ENCODE peak calls at places on chromosomes 6 and 20, in ten cellular contexts. One of them, this sample, is unnamed.

GRCh38 chr20:62792182-62792939 is 3.9 kb upstream of the MRGBP start:
- DNase-seq in fibroblast of lung: peak; percentile 74
- DNase-seq in Karpas-422: peak; percentile 42
- DNase-seq in effector memory CD4-positive, alpha-beta T cell: no peak
- DNase-seq in GM23338: no peak
- DNase-seq in CD4-positive, CD25-positive, alpha-beta regulatory T cell: no peak
- DNase-seq in right cardiac atrium: no peak
- DNase-seq in neural progenitor cell: no peak
- DNase-seq in tibial artery: no peak
- DNase-seq in IMR-90: peak; percentile 77
- DNase-seq in this sample: peak; percentile 73

GRCh38 chr6:63440057-63440456 is 120.3 kb upstream of the LGSN start:
- DNase-seq in CD4-positive, CD25-positive, alpha-beta regulatory T cell: no peak
- DNase-seq in Karpas-422: no peak
- DNase-seq in fibroblast of lung: no peak
- DNase-seq in GM23338: no peak
- DNase-seq in right cardiac atrium: no peak
- DNase-seq in tibial artery: no peak
- DNase-seq in effector memory CD4-positive, alpha-beta T cell: no peak
- DNase-seq in IMR-90: no peak
- DNase-seq in neural progenitor cell: no peak
- DNase-seq in this sample: no peak

GRCh38 chr6:152474341-152474740 is 162.8 kb downstream of the SYNE1 start:
- DNase-seq in right cardiac atrium: no peak
- DNase-seq in fibroblast of lung: peak; percentile 25
- DNase-seq in GM23338: no peak
- DNase-seq in Karpas-422: no peak
- DNase-seq in IMR-90: no peak
- DNase-seq in tibial artery: no peak
- DNase-seq in effector memory CD4-positive, alpha-beta T cell: no peak
- DNase-seq in CD4-positive, CD25-positive, alpha-beta regulatory T cell: no peak
- DNase-seq in neural progenitor cell: no peak
- DNase-seq in this sample: peak; percentile 12

GRCh38 chr20:54219751-54220426 is 12.0 kb downstream of the PFDN4 start:
- DNase-seq in Karpas-422: peak; percentile 59
- DNase-seq in effector memory CD4-positive, alpha-beta T cell: no peak
- DNase-seq in right cardiac atrium: no peak
- DNase-seq in fibroblast of lung: peak; percentile 39
- DNase-seq in neural progenitor cell: peak; percentile 59
- DNase-seq in GM23338: peak; percentile 42
- DNase-seq in CD4-positive, CD25-positive, alpha-beta regulatory T cell: peak; percentile 12
- DNase-seq in IMR-90: peak; percentile 63
- DNase-seq in tibial artery: no peak
- DNase-seq in this sample: no peak

GRCh38 chr6:43979525-43979924 is 147.7 kb downstream of the MRPL14 start:
- DNase-seq in right cardiac atrium: no peak
- DNase-seq in Karpas-422: no peak
- DNase-seq in GM23338: no peak
- DNase-seq in IMR-90: no peak
- DNase-seq in effector memory CD4-positive, alpha-beta T cell: no peak
- DNase-seq in tibial artery: no peak
- DNase-seq in fibroblast of lung: no peak
- DNase-seq in CD4-positive, CD25-positive, alpha-beta regulatory T cell: no peak
- DNase-seq in neural progenitor cell: no peak
- DNase-seq in this sample: no peak

GRCh38 chr6:122845916-122846632 is 57.0 kb downstream of the SMPDL3A start:
- DNase-seq in right cardiac atrium: no peak
- DNase-seq in effector memory CD4-positive, alpha-beta T cell: no peak
- DNase-seq in CD4-positive, CD25-positive, alpha-beta regulatory T cell: no peak
- DNase-seq in IMR-90: peak; percentile 48
- DNase-seq in neural progenitor cell: no peak
- DNase-seq in fibroblast of lung: peak; percentile 33
- DNase-seq in GM23338: no peak
- DNase-seq in tibial artery: no peak
- DNase-seq in Karpas-422: no peak
- DNase-seq in this sample: peak; percentile 5

GRCh38 chr6:48951917-48952316 is 511.1 kb downstream of the MMUT start:
- DNase-seq in effector memory CD4-positive, alpha-beta T cell: no peak
- DNase-seq in Karpas-422: no peak
- DNase-seq in GM23338: no peak
- DNase-seq in fibroblast of lung: no peak
- DNase-seq in neural progenitor cell: no peak
- DNase-seq in right cardiac atrium: no peak
- DNase-seq in CD4-positive, CD25-positive, alpha-beta regulatory T cell: no peak
- DNase-seq in IMR-90: no peak
- DNase-seq in tibial artery: no peak
- DNase-seq in this sample: no peak

GRCh38 chr20:370977-371754 is 9.4 kb upstream of the TRIB3 start:
- DNase-seq in tibial artery: no peak
- DNase-seq in GM23338: no peak
- DNase-seq in neural progenitor cell: no peak
- DNase-seq in Karpas-422: no peak
- DNase-seq in CD4-positive, CD25-positive, alpha-beta regulatory T cell: no peak
- DNase-seq in IMR-90: no peak
- DNase-seq in right cardiac atrium: peak; percentile 9
- DNase-seq in fibroblast of lung: no peak
- DNase-seq in effector memory CD4-positive, alpha-beta T cell: no peak
- DNase-seq in this sample: no peak

GRCh38 chr20:43681991-43682410 is 15.1 kb downstream of the MYBL2 start:
- DNase-seq in Karpas-422: peak; percentile 85
- DNase-seq in IMR-90: no peak
- DNase-seq in neural progenitor cell: no peak
- DNase-seq in effector memory CD4-positive, alpha-beta T cell: no peak
- DNase-seq in right cardiac atrium: no peak
- DNase-seq in CD4-positive, CD25-positive, alpha-beta regulatory T cell: peak; percentile 47
- DNase-seq in fibroblast of lung: no peak
- DNase-seq in GM23338: no peak
- DNase-seq in tibial artery: no peak
- DNase-seq in this sample: no peak

GRCh38 chr20:5003626-5004025 is 2.3 kb upstream of the SLC23A2 start:
- DNase-seq in fibroblast of lung: no peak
- DNase-seq in right cardiac atrium: no peak
- DNase-seq in Karpas-422: no peak
- DNase-seq in neural progenitor cell: no peak
- DNase-seq in effector memory CD4-positive, alpha-beta T cell: no peak
- DNase-seq in GM23338: no peak
- DNase-seq in IMR-90: no peak
- DNase-seq in CD4-positive, CD25-positive, alpha-beta regulatory T cell: no peak
- DNase-seq in tibial artery: no peak
- DNase-seq in this sample: no peak

GRCh38 chr6:105949939-105950582 is 136.1 kb upstream of the PRDM1 start:
- DNase-seq in IMR-90: no peak
- DNase-seq in effector memory CD4-positive, alpha-beta T cell: no peak
- DNase-seq in neural progenitor cell: peak; percentile 6
- DNase-seq in CD4-positive, CD25-positive, alpha-beta regulatory T cell: no peak
- DNase-seq in tibial artery: no peak
- DNase-seq in Karpas-422: no peak
- DNase-seq in fibroblast of lung: no peak
- DNase-seq in right cardiac atrium: no peak
- DNase-seq in GM23338: peak; percentile 72
- DNase-seq in this sample: no peak

GRCh38 chr6:105952326-105952725 is 133.8 kb upstream of the PRDM1 start:
- DNase-seq in effector memory CD4-positive, alpha-beta T cell: no peak
- DNase-seq in GM23338: peak; percentile 23
- DNase-seq in CD4-positive, CD25-positive, alpha-beta regulatory T cell: no peak
- DNase-seq in tibial artery: no peak
- DNase-seq in fibroblast of lung: no peak
- DNase-seq in IMR-90: no peak
- DNase-seq in Karpas-422: no peak
- DNase-seq in right cardiac atrium: no peak
- DNase-seq in neural progenitor cell: no peak
- DNase-seq in this sample: no peak

GRCh38 chr6:105952762-105953700 is 133.1 kb upstream of the PRDM1 start:
- DNase-seq in Karpas-422: no peak
- DNase-seq in right cardiac atrium: no peak
- DNase-seq in neural progenitor cell: no peak
- DNase-seq in tibial artery: no peak
- DNase-seq in GM23338: peak; percentile 50
- DNase-seq in CD4-positive, CD25-positive, alpha-beta regulatory T cell: no peak
- DNase-seq in fibroblast of lung: no peak
- DNase-seq in IMR-90: no peak
- DNase-seq in effector memory CD4-positive, alpha-beta T cell: no peak
- DNase-seq in this sample: no peak

GRCh38 chr6:105951322-105951721 is 134.8 kb upstream of the PRDM1 start:
- DNase-seq in GM23338: no peak
- DNase-seq in effector memory CD4-positive, alpha-beta T cell: no peak
- DNase-seq in CD4-positive, CD25-positive, alpha-beta regulatory T cell: no peak
- DNase-seq in right cardiac atrium: no peak
- DNase-seq in fibroblast of lung: no peak
- DNase-seq in neural progenitor cell: no peak
- DNase-seq in IMR-90: no peak
- DNase-seq in Karpas-422: no peak
- DNase-seq in tibial artery: no peak
- DNase-seq in this sample: no peak

DNA sequence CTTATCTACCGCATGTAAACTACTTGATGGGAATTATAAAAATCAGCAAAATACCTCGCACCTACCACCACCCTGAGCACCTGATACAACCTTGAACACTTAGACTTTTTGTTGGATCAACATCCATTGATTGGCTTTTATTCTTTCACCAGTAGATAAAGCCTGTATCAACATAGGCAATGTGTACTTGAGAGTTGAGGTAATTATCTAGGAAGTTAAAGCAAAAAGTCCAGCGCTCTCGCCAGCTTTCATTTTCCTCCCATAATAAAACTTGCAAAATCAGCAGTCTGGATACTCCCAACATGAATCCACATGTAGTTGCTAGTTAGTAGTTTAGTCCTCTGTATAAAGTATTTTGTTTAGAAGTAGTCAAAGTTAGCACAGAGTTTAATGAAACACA is 132.0 kb upstream of the PRDM1 start:
- DNase-seq in effector memory CD4-positive, alpha-beta T cell: no peak
- DNase-seq in CD4-positive, CD25-positive, alpha-beta regulatory T cell: no peak
- DNase-seq in Karpas-422: no peak
- DNase-seq in IMR-90: no peak
- DNase-seq in neural progenitor cell: no peak
- DNase-seq in right cardiac atrium: no peak
- DNase-seq in fibroblast of lung: no peak
- DNase-seq in GM23338: no peak
- DNase-seq in tibial artery: no peak
- DNase-seq in this sample: no peak
- H3K27ac ChIP-seq in effector memory CD4-positive, alpha-beta T cell: no peak overlapping the region
- H3K27ac ChIP-seq in CD4-positive, CD25-positive, alpha-beta regulatory T cell: no peak overlapping the region
- H3K27ac ChIP-seq in Karpas-422: no peak overlapping the region
- H3K27ac ChIP-seq in IMR-90: no peak overlapping the region
- H3K27ac ChIP-seq in neural progenitor cell: no peak overlapping the region
- H3K27ac ChIP-seq in right cardiac atrium: no peak overlapping the region
- H3K27ac ChIP-seq in fibroblast of lung: no peak overlapping the region
- H3K27ac ChIP-seq in GM23338: no peak overlapping the region
- H3K27ac ChIP-seq in tibial artery: no peak overlapping the region
- H3K27ac ChIP-seq in this sample: no peak overlapping the region

GRCh38 chr6:137415834-137416190 is 78.4 kb downstream of the OLIG3 start:
- DNase-seq in neural progenitor cell: no peak
- DNase-seq in tibial artery: no peak
- DNase-seq in effector memory CD4-positive, alpha-beta T cell: no peak
- DNase-seq in right cardiac atrium: no peak
- DNase-seq in GM23338: no peak
- DNase-seq in Karpas-422: no peak
- DNase-seq in IMR-90: no peak
- DNase-seq in fibroblast of lung: no peak
- DNase-seq in CD4-positive, CD25-positive, alpha-beta regulatory T cell: no peak
- DNase-seq in this sample: no peak
- H3K4me3 ChIP-seq in neural progenitor cell: no peak overlapping the region
- H3K4me3 ChIP-seq in tibial artery: peak overlapping the region; percentile 45
- H3K4me3 ChIP-seq in effector memory CD4-positive, alpha-beta T cell: peak overlapping the region; percentile 52
- H3K4me3 ChIP-seq in right cardiac atrium: no peak overlapping the region
- H3K4me3 ChIP-seq in GM23338: peak overlapping the region; percentile 50
- H3K4me3 ChIP-seq in Karpas-422: peak overlapping the region; percentile 68
- H3K4me3 ChIP-seq in IMR-90: no peak overlapping the region
- H3K4me3 ChIP-seq in fibroblast of lung: no peak overlapping the region
- H3K4me3 ChIP-seq in CD4-positive, CD25-positive, alpha-beta regulatory T cell: peak overlapping the region; percentile 89
- H3K4me3 ChIP-seq in this sample: no peak overlapping the region

GRCh38 chr6:150599199-150600002 is at the start of gene PLEKHG1:
- DNase-seq in tibial artery: peak; percentile 67
- DNase-seq in CD4-positive, CD25-positive, alpha-beta regulatory T cell: peak; percentile 72
- DNase-seq in GM23338: peak; percentile 86
- DNase-seq in effector memory CD4-positive, alpha-beta T cell: peak; percentile 14
- DNase-seq in fibroblast of lung: peak; percentile 64
- DNase-seq in right cardiac atrium: peak; percentile 92
- DNase-seq in Karpas-422: peak; percentile 96
- DNase-seq in neural progenitor cell: peak; percentile 87
- DNase-seq in IMR-90: no peak
- DNase-seq in this sample: peak; percentile 9
- H3K27ac ChIP-seq in tibial artery: peak within 1 kb of the TSS; percentile 2
- H3K27ac ChIP-seq in CD4-positive, CD25-positive, alpha-beta regulatory T cell: peak within 1 kb of the TSS; percentile 61
- H3K27ac ChIP-seq in GM23338: no peak within 1 kb of the TSS
- H3K27ac ChIP-seq in effector memory CD4-positive, alpha-beta T cell: peak within 1 kb of the TSS; percentile 53
- H3K27ac ChIP-seq in fibroblast of lung: no peak within 1 kb of the TSS
- H3K27ac ChIP-seq in right cardiac atrium: peak within 1 kb of the TSS; percentile 32
- H3K27ac ChIP-seq in Karpas-422: peak within 1 kb of the TSS; percentile 90
- H3K27ac ChIP-seq in neural progenitor cell: no peak within 1 kb of the TSS
- H3K27ac ChIP-seq in IMR-90: no peak within 1 kb of the TSS
- H3K27ac ChIP-seq in this sample: no peak within 1 kb of the TSS

DNA sequence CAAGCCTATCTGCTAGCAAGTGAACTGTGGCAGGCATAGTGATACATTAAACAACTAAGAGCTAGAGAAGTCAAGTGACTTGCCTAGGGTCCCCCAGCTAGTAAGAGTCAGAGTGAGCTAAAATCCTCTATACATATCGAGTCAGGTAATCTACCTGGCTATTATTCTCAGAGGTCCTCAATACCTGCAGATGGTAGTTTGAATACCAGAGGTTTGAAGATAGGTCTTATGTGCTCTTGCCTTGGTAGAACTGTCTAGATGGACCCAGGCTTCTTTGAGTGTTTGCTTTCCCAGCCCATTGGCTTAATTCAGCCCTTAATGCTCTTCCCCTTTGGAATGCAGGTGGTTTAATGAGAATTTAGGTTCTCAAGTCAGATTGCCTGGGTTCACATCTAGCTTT is 1.1 kb downstream of the ERGIC3 start:
- DNase-seq in effector memory CD4-positive, alpha-beta T cell: no peak
- DNase-seq in Karpas-422: no peak
- DNase-seq in neural progenitor cell: no peak
- DNase-seq in GM23338: no peak
- DNase-seq in right cardiac atrium: no peak
- DNase-seq in fibroblast of lung: no peak
- DNase-seq in tibial artery: no peak
- DNase-seq in IMR-90: no peak
- DNase-seq in CD4-positive, CD25-positive, alpha-beta regulatory T cell: no peak
- DNase-seq in this sample: no peak
- H3K4me3 ChIP-seq in effector memory CD4-positive, alpha-beta T cell: no peak overlapping the region
- H3K4me3 ChIP-seq in Karpas-422: peak overlapping the region; percentile 91
- H3K4me3 ChIP-seq in neural progenitor cell: peak overlapping the region; percentile 74
- H3K4me3 ChIP-seq in GM23338: peak overlapping the region; percentile 64
- H3K4me3 ChIP-seq in right cardiac atrium: no peak overlapping the region
- H3K4me3 ChIP-seq in fibroblast of lung: peak overlapping the region; percentile 91
- H3K4me3 ChIP-seq in tibial artery: no peak overlapping the region
- H3K4me3 ChIP-seq in IMR-90: no peak overlapping the region
- H3K4me3 ChIP-seq in CD4-positive, CD25-positive, alpha-beta regulatory T cell: no peak overlapping the region
- H3K4me3 ChIP-seq in this sample: no peak overlapping the region

This sample was measured in brain microvascular endothelial cell.